ENCODE peak calls at places on chromosomes 13 and 19, in five cellular contexts. One of them, this sample, is unnamed.

GRCh38 chr13:23146811-23147245 is 34.0 kb upstream of the SGCG start:
- DNase-seq in HFF-Myc: no peak
- DNase-seq in stimulated activated naive CD8-positive, alpha-beta T cell treated with anti-CD3 and anti-CD28 coated beads, Interleukin-15, Interleukin-2, amounts not matched to agents 100 U/mL and 50 U/mL, for 24 hours: no peak
- DNase-seq in AG04450: peak; percentile 8
- DNase-seq in stimulated activated CD8-positive, alpha-beta memory T cell treated with anti-CD3 and anti-CD28 coated beads, Interleukin-15, amount 100 ng/mL, for 24 hours: no peak
- DNase-seq in this sample: no peak

GRCh38 chr19:46384396-46384795 is 29.0 kb downstream of the CCDC8 start:
- DNase-seq in AG04450: no peak
- DNase-seq in HFF-Myc: no peak
- DNase-seq in stimulated activated naive CD8-positive, alpha-beta T cell treated with anti-CD3 and anti-CD28 coated beads, Interleukin-15, Interleukin-2, amounts not matched to agents 100 U/mL and 50 U/mL, for 24 hours: no peak
- DNase-seq in stimulated activated CD8-positive, alpha-beta memory T cell treated with anti-CD3 and anti-CD28 coated beads, Interleukin-15, amount 100 ng/mL, for 24 hours: no peak
- DNase-seq in this sample: no peak

GRCh38 chr19:10887616-10888367 is 16.4 kb downstream of the CARM1 start:
- DNase-seq in stimulated activated naive CD8-positive, alpha-beta T cell treated with anti-CD3 and anti-CD28 coated beads, Interleukin-15, Interleukin-2, amounts not matched to agents 100 U/mL and 50 U/mL, for 24 hours: no peak
- DNase-seq in HFF-Myc: no peak
- DNase-seq in stimulated activated CD8-positive, alpha-beta memory T cell treated with anti-CD3 and anti-CD28 coated beads, Interleukin-15, amount 100 ng/mL, for 24 hours: no peak
- DNase-seq in AG04450: no peak
- DNase-seq in this sample: no peak

GRCh38 chr13:46666727-46667456 is 113.9 kb downstream of the LRCH1 start:
- DNase-seq in stimulated activated CD8-positive, alpha-beta memory T cell treated with anti-CD3 and anti-CD28 coated beads, Interleukin-15, amount 100 ng/mL, for 24 hours: no peak
- DNase-seq in HFF-Myc: no peak
- DNase-seq in AG04450: no peak
- DNase-seq in stimulated activated naive CD8-positive, alpha-beta T cell treated with anti-CD3 and anti-CD28 coated beads, Interleukin-15, Interleukin-2, amounts not matched to agents 100 U/mL and 50 U/mL, for 24 hours: no peak
- DNase-seq in this sample: no peak

GRCh38 chr19:51181913-51182419 is 39.9 kb downstream of the SIGLEC7 start:
- DNase-seq in AG04450: no peak
- DNase-seq in HFF-Myc: no peak
- DNase-seq in stimulated activated naive CD8-positive, alpha-beta T cell treated with anti-CD3 and anti-CD28 coated beads, Interleukin-15, Interleukin-2, amounts not matched to agents 100 U/mL and 50 U/mL, for 24 hours: peak; percentile 25
- DNase-seq in stimulated activated CD8-positive, alpha-beta memory T cell treated with anti-CD3 and anti-CD28 coated beads, Interleukin-15, amount 100 ng/mL, for 24 hours: no peak
- DNase-seq in this sample: no peak

GRCh38 chr13:39091586-39091985 is 53.3 kb downstream of the NHLRC3 start:
- DNase-seq in AG04450: no peak
- DNase-seq in stimulated activated CD8-positive, alpha-beta memory T cell treated with anti-CD3 and anti-CD28 coated beads, Interleukin-15, amount 100 ng/mL, for 24 hours: no peak
- DNase-seq in stimulated activated naive CD8-positive, alpha-beta T cell treated with anti-CD3 and anti-CD28 coated beads, Interleukin-15, Interleukin-2, amounts not matched to agents 100 U/mL and 50 U/mL, for 24 hours: no peak
- DNase-seq in HFF-Myc: no peak
- DNase-seq in this sample: no peak

GRCh38 chr19:3549816-3550215 is 7.6 kb downstream of the MFSD12 start:
- DNase-seq in HFF-Myc: no peak
- DNase-seq in stimulated activated naive CD8-positive, alpha-beta T cell treated with anti-CD3 and anti-CD28 coated beads, Interleukin-15, Interleukin-2, amounts not matched to agents 100 U/mL and 50 U/mL, for 24 hours: no peak
- DNase-seq in stimulated activated CD8-positive, alpha-beta memory T cell treated with anti-CD3 and anti-CD28 coated beads, Interleukin-15, amount 100 ng/mL, for 24 hours: no peak
- DNase-seq in AG04450: no peak
- DNase-seq in this sample: no peak

GRCh38 chr13:91962946-91963345 is 564.5 kb downstream of the GPC5 start:
- DNase-seq in HFF-Myc: no peak
- DNase-seq in stimulated activated CD8-positive, alpha-beta memory T cell treated with anti-CD3 and anti-CD28 coated beads, Interleukin-15, amount 100 ng/mL, for 24 hours: no peak
- DNase-seq in AG04450: no peak
- DNase-seq in stimulated activated naive CD8-positive, alpha-beta T cell treated with anti-CD3 and anti-CD28 coated beads, Interleukin-15, Interleukin-2, amounts not matched to agents 100 U/mL and 50 U/mL, for 24 hours: no peak
- DNase-seq in this sample: no peak

GRCh38 chr19:38684078-38684861 is 36.8 kb downstream of the ACTN4 start:
- DNase-seq in stimulated activated CD8-positive, alpha-beta memory T cell treated with anti-CD3 and anti-CD28 coated beads, Interleukin-15, amount 100 ng/mL, for 24 hours: no peak
- DNase-seq in stimulated activated naive CD8-positive, alpha-beta T cell treated with anti-CD3 and anti-CD28 coated beads, Interleukin-15, Interleukin-2, amounts not matched to agents 100 U/mL and 50 U/mL, for 24 hours: peak; percentile 54
- DNase-seq in AG04450: no peak
- DNase-seq in HFF-Myc: peak; percentile 83
- DNase-seq in this sample: no peak

GRCh38 chr13:60078226-60078625 is 85.5 kb downstream of the DIAPH3 start:
- DNase-seq in stimulated activated CD8-positive, alpha-beta memory T cell treated with anti-CD3 and anti-CD28 coated beads, Interleukin-15, amount 100 ng/mL, for 24 hours: no peak
- DNase-seq in AG04450: no peak
- DNase-seq in stimulated activated naive CD8-positive, alpha-beta T cell treated with anti-CD3 and anti-CD28 coated beads, Interleukin-15, Interleukin-2, amounts not matched to agents 100 U/mL and 50 U/mL, for 24 hours: no peak
- DNase-seq in HFF-Myc: no peak
- DNase-seq in this sample: no peak

GRCh38 chr13:98173431-98173921 is 3.6 kb downstream of the RNF113B start:
- DNase-seq in AG04450: peak; percentile 95
- DNase-seq in stimulated activated naive CD8-positive, alpha-beta T cell treated with anti-CD3 and anti-CD28 coated beads, Interleukin-15, Interleukin-2, amounts not matched to agents 100 U/mL and 50 U/mL, for 24 hours: no peak
- DNase-seq in stimulated activated CD8-positive, alpha-beta memory T cell treated with anti-CD3 and anti-CD28 coated beads, Interleukin-15, amount 100 ng/mL, for 24 hours: no peak
- DNase-seq in HFF-Myc: peak; percentile 44
- DNase-seq in this sample: peak; percentile 54

GRCh38 chr13:27797228-27797624 is 4.9 kb downstream of the GSX1 start:
- DNase-seq in stimulated activated CD8-positive, alpha-beta memory T cell treated with anti-CD3 and anti-CD28 coated beads, Interleukin-15, amount 100 ng/mL, for 24 hours: no peak
- DNase-seq in AG04450: no peak
- DNase-seq in HFF-Myc: no peak
- DNase-seq in stimulated activated naive CD8-positive, alpha-beta T cell treated with anti-CD3 and anti-CD28 coated beads, Interleukin-15, Interleukin-2, amounts not matched to agents 100 U/mL and 50 U/mL, for 24 hours: no peak
- DNase-seq in this sample: no peak

GRCh38 chr19:15223649-15224371 is 8.4 kb downstream of the EPHX3 start:
- DNase-seq in stimulated activated CD8-positive, alpha-beta memory T cell treated with anti-CD3 and anti-CD28 coated beads, Interleukin-15, amount 100 ng/mL, for 24 hours: no peak
- DNase-seq in AG04450: no peak
- DNase-seq in stimulated activated naive CD8-positive, alpha-beta T cell treated with anti-CD3 and anti-CD28 coated beads, Interleukin-15, Interleukin-2, amounts not matched to agents 100 U/mL and 50 U/mL, for 24 hours: no peak
- DNase-seq in HFF-Myc: no peak
- DNase-seq in this sample: no peak

GRCh38 chr19:18657590-18658365 is 20.9 kb downstream of the KLHL26 start:
- DNase-seq in HFF-Myc: no peak
- DNase-seq in stimulated activated naive CD8-positive, alpha-beta T cell treated with anti-CD3 and anti-CD28 coated beads, Interleukin-15, Interleukin-2, amounts not matched to agents 100 U/mL and 50 U/mL, for 24 hours: no peak
- DNase-seq in stimulated activated CD8-positive, alpha-beta memory T cell treated with anti-CD3 and anti-CD28 coated beads, Interleukin-15, amount 100 ng/mL, for 24 hours: no peak
- DNase-seq in AG04450: peak; percentile 45
- DNase-seq in this sample: no peak

GRCh38 chr19:6216996-6217751 is 62.6 kb downstream of the MLLT1 start:
- DNase-seq in HFF-Myc: no peak
- DNase-seq in stimulated activated naive CD8-positive, alpha-beta T cell treated with anti-CD3 and anti-CD28 coated beads, Interleukin-15, Interleukin-2, amounts not matched to agents 100 U/mL and 50 U/mL, for 24 hours: no peak
- DNase-seq in stimulated activated CD8-positive, alpha-beta memory T cell treated with anti-CD3 and anti-CD28 coated beads, Interleukin-15, amount 100 ng/mL, for 24 hours: no peak
- DNase-seq in AG04450: no peak
- DNase-seq in this sample: no peak

GRCh38 chr13:36420437-36420891 is 11.8 kb upstream of the CCNA1 start:
- DNase-seq in stimulated activated CD8-positive, alpha-beta memory T cell treated with anti-CD3 and anti-CD28 coated beads, Interleukin-15, amount 100 ng/mL, for 24 hours: no peak
- DNase-seq in AG04450: peak; percentile 23
- DNase-seq in stimulated activated naive CD8-positive, alpha-beta T cell treated with anti-CD3 and anti-CD28 coated beads, Interleukin-15, Interleukin-2, amounts not matched to agents 100 U/mL and 50 U/mL, for 24 hours: peak; percentile 73
- DNase-seq in HFF-Myc: peak; percentile 57
- DNase-seq in this sample: peak; percentile 53

GRCh38 chr13:21670006-21670882 is 629 bp upstream of the FGF9 start:
- DNase-seq in stimulated activated naive CD8-positive, alpha-beta T cell treated with anti-CD3 and anti-CD28 coated beads, Interleukin-15, Interleukin-2, amounts not matched to agents 100 U/mL and 50 U/mL, for 24 hours: peak; percentile 70
- DNase-seq in stimulated activated CD8-positive, alpha-beta memory T cell treated with anti-CD3 and anti-CD28 coated beads, Interleukin-15, amount 100 ng/mL, for 24 hours: peak; percentile 30
- DNase-seq in AG04450: no peak
- DNase-seq in HFF-Myc: no peak
- DNase-seq in this sample: no peak

GRCh38 chr19:42226886-42227285 is 6.8 kb downstream of the ZNF526 start:
- DNase-seq in stimulated activated naive CD8-positive, alpha-beta T cell treated with anti-CD3 and anti-CD28 coated beads, Interleukin-15, Interleukin-2, amounts not matched to agents 100 U/mL and 50 U/mL, for 24 hours: no peak
- DNase-seq in stimulated activated CD8-positive, alpha-beta memory T cell treated with anti-CD3 and anti-CD28 coated beads, Interleukin-15, amount 100 ng/mL, for 24 hours: no peak
- DNase-seq in HFF-Myc: no peak
- DNase-seq in AG04450: no peak
- DNase-seq in this sample: no peak

GRCh38 chr13:112444001-112444311 is 67.8 kb downstream of the SPACA7 start:
- DNase-seq in HFF-Myc: peak; percentile 5
- DNase-seq in stimulated activated CD8-positive, alpha-beta memory T cell treated with anti-CD3 and anti-CD28 coated beads, Interleukin-15, amount 100 ng/mL, for 24 hours: peak; percentile 8
- DNase-seq in AG04450: no peak
- DNase-seq in stimulated activated naive CD8-positive, alpha-beta T cell treated with anti-CD3 and anti-CD28 coated beads, Interleukin-15, Interleukin-2, amounts not matched to agents 100 U/mL and 50 U/mL, for 24 hours: peak; percentile 71
- DNase-seq in this sample: peak; percentile 6

GRCh38 chr19:4821265-4821664 is 10.2 kb downstream of the TICAM1 start:
- DNase-seq in AG04450: no peak
- DNase-seq in HFF-Myc: no peak
- DNase-seq in stimulated activated naive CD8-positive, alpha-beta T cell treated with anti-CD3 and anti-CD28 coated beads, Interleukin-15, Interleukin-2, amounts not matched to agents 100 U/mL and 50 U/mL, for 24 hours: no peak
- DNase-seq in stimulated activated CD8-positive, alpha-beta memory T cell treated with anti-CD3 and anti-CD28 coated beads, Interleukin-15, amount 100 ng/mL, for 24 hours: no peak
- DNase-seq in this sample: no peak